ENCODE peak calls at places on chromosomes 5 and 9, in six cellular contexts. One of them, this sample, is unnamed.

GRCh38 chr5:132063090-132063911 is 2.8 kb downstream of the IL3 start:
- DNase-seq in naive B cell: peak
- DNase-seq in stimulated activated CD8-positive, alpha-beta memory T cell treated with anti-CD3 and anti-CD28 coated beads, Interleukin-15, amount 100 ng/mL, for 1 hour: peak
- DNase-seq in aorta: peak
- DNase-seq in hippocampal formation: peak
- DNase-seq in AG04449: no peak
- DNase-seq in this sample: peak

GRCh38 chr5:34586117-34586885 is 69.8 kb upstream of the RAI14 start:
- DNase-seq in naive B cell: no peak
- DNase-seq in stimulated activated CD8-positive, alpha-beta memory T cell treated with anti-CD3 and anti-CD28 coated beads, Interleukin-15, amount 100 ng/mL, for 1 hour: no peak
- DNase-seq in aorta: no peak
- DNase-seq in hippocampal formation: no peak
- DNase-seq in AG04449: peak
- DNase-seq in this sample: no peak

GRCh38 chr5:138240690-138241385 is 27.7 kb upstream of the CDC23 start:
- DNase-seq in naive B cell: no peak
- DNase-seq in stimulated activated CD8-positive, alpha-beta memory T cell treated with anti-CD3 and anti-CD28 coated beads, Interleukin-15, amount 100 ng/mL, for 1 hour: no peak
- DNase-seq in aorta: no peak
- DNase-seq in hippocampal formation: no peak
- DNase-seq in AG04449: no peak
- DNase-seq in this sample: no peak

GRCh38 chr9:127628644-127629467 is 16.8 kb downstream of the STXBP1 start:
- DNase-seq in naive B cell: no peak
- DNase-seq in stimulated activated CD8-positive, alpha-beta memory T cell treated with anti-CD3 and anti-CD28 coated beads, Interleukin-15, amount 100 ng/mL, for 1 hour: no peak
- DNase-seq in aorta: no peak
- DNase-seq in hippocampal formation: no peak
- DNase-seq in AG04449: no peak
- DNase-seq in this sample: no peak

GRCh38 chr5:159913048-159913447 is 3.2 kb upstream of the ADRA1B start:
- DNase-seq in naive B cell: no peak
- DNase-seq in stimulated activated CD8-positive, alpha-beta memory T cell treated with anti-CD3 and anti-CD28 coated beads, Interleukin-15, amount 100 ng/mL, for 1 hour: no peak
- DNase-seq in aorta: no peak
- DNase-seq in hippocampal formation: no peak
- DNase-seq in AG04449: no peak
- DNase-seq in this sample: peak

GRCh38 chr5:121296357-121296756 is 555.3 kb upstream of the FTMT start:
- DNase-seq in naive B cell: no peak
- DNase-seq in stimulated activated CD8-positive, alpha-beta memory T cell treated with anti-CD3 and anti-CD28 coated beads, Interleukin-15, amount 100 ng/mL, for 1 hour: no peak
- DNase-seq in aorta: no peak
- DNase-seq in hippocampal formation: no peak
- DNase-seq in AG04449: no peak
- DNase-seq in this sample: no peak

GRCh38 chr5:137837741-137838389 is 29.8 kb upstream of the MYOT start:
- DNase-seq in naive B cell: no peak
- DNase-seq in stimulated activated CD8-positive, alpha-beta memory T cell treated with anti-CD3 and anti-CD28 coated beads, Interleukin-15, amount 100 ng/mL, for 1 hour: no peak
- DNase-seq in aorta: no peak
- DNase-seq in hippocampal formation: no peak
- DNase-seq in AG04449: no peak
- DNase-seq in this sample: no peak

GRCh38 chr9:110179734-110180133 is 28.2 kb downstream of the C9orf152 start:
- DNase-seq in naive B cell: no peak
- DNase-seq in stimulated activated CD8-positive, alpha-beta memory T cell treated with anti-CD3 and anti-CD28 coated beads, Interleukin-15, amount 100 ng/mL, for 1 hour: no peak
- DNase-seq in aorta: no peak
- DNase-seq in hippocampal formation: no peak
- DNase-seq in AG04449: peak
- DNase-seq in this sample: no peak

GRCh38 chr5:133581918-133582317 is 30.4 kb downstream of the FSTL4 start:
- DNase-seq in naive B cell: no peak
- DNase-seq in stimulated activated CD8-positive, alpha-beta memory T cell treated with anti-CD3 and anti-CD28 coated beads, Interleukin-15, amount 100 ng/mL, for 1 hour: no peak
- DNase-seq in aorta: no peak
- DNase-seq in hippocampal formation: no peak
- DNase-seq in AG04449: no peak
- DNase-seq in this sample: no peak

GRCh38 chr5:134145779-134146581 is 30.8 kb downstream of the SKP1 start:
- DNase-seq in naive B cell: peak
- DNase-seq in stimulated activated CD8-positive, alpha-beta memory T cell treated with anti-CD3 and anti-CD28 coated beads, Interleukin-15, amount 100 ng/mL, for 1 hour: peak
- DNase-seq in aorta: peak
- DNase-seq in hippocampal formation: peak
- DNase-seq in AG04449: no peak
- DNase-seq in this sample: peak

GRCh38 chr9:137760426-137760825 is 117.2 kb upstream of the CACNA1B start:
- DNase-seq in naive B cell: no peak
- DNase-seq in stimulated activated CD8-positive, alpha-beta memory T cell treated with anti-CD3 and anti-CD28 coated beads, Interleukin-15, amount 100 ng/mL, for 1 hour: no peak
- DNase-seq in aorta: no peak
- DNase-seq in hippocampal formation: no peak
- DNase-seq in AG04449: no peak
- DNase-seq in this sample: no peak

GRCh38 chr9:104866186-104866585 is 61.8 kb downstream of the ABCA1 start:
- DNase-seq in naive B cell: no peak
- DNase-seq in stimulated activated CD8-positive, alpha-beta memory T cell treated with anti-CD3 and anti-CD28 coated beads, Interleukin-15, amount 100 ng/mL, for 1 hour: no peak
- DNase-seq in aorta: no peak
- DNase-seq in hippocampal formation: no peak
- DNase-seq in AG04449: no peak
- DNase-seq in this sample: no peak

GRCh38 chr9:121172726-121173487 is 28.8 kb downstream of the RAB14 start:
- DNase-seq in naive B cell: no peak
- DNase-seq in stimulated activated CD8-positive, alpha-beta memory T cell treated with anti-CD3 and anti-CD28 coated beads, Interleukin-15, amount 100 ng/mL, for 1 hour: no peak
- DNase-seq in aorta: no peak
- DNase-seq in hippocampal formation: no peak
- DNase-seq in AG04449: no peak
- DNase-seq in this sample: no peak

GRCh38 chr9:137630126-137630525 is 11.3 kb downstream of the EHMT1 start:
- DNase-seq in naive B cell: no peak
- DNase-seq in stimulated activated CD8-positive, alpha-beta memory T cell treated with anti-CD3 and anti-CD28 coated beads, Interleukin-15, amount 100 ng/mL, for 1 hour: no peak
- DNase-seq in aorta: peak
- DNase-seq in hippocampal formation: no peak
- DNase-seq in AG04449: no peak
- DNase-seq in this sample: no peak

GRCh38 chr9:86836797-86837196 is 110.5 kb downstream of the GAS1 start:
- DNase-seq in naive B cell: no peak
- DNase-seq in stimulated activated CD8-positive, alpha-beta memory T cell treated with anti-CD3 and anti-CD28 coated beads, Interleukin-15, amount 100 ng/mL, for 1 hour: no peak
- DNase-seq in aorta: no peak
- DNase-seq in hippocampal formation: no peak
- DNase-seq in AG04449: no peak
- DNase-seq in this sample: no peak

GRCh38 chr5:32707394-32707997 is 3.6 kb upstream of the NPR3 start:
- DNase-seq in naive B cell: no peak
- DNase-seq in stimulated activated CD8-positive, alpha-beta memory T cell treated with anti-CD3 and anti-CD28 coated beads, Interleukin-15, amount 100 ng/mL, for 1 hour: no peak
- DNase-seq in aorta: no peak
- DNase-seq in hippocampal formation: no peak
- DNase-seq in AG04449: no peak
- DNase-seq in this sample: peak

GRCh38 chr5:170436335-170436734 is 47.2 kb upstream of the KCNMB1 start:
- DNase-seq in naive B cell: no peak
- DNase-seq in stimulated activated CD8-positive, alpha-beta memory T cell treated with anti-CD3 and anti-CD28 coated beads, Interleukin-15, amount 100 ng/mL, for 1 hour: no peak
- DNase-seq in aorta: no peak
- DNase-seq in hippocampal formation: no peak
- DNase-seq in AG04449: no peak
- DNase-seq in this sample: no peak

GRCh38 chr5:82537646-82538306 is 259.6 kb upstream of the RPS23 start:
- DNase-seq in naive B cell: no peak
- DNase-seq in stimulated activated CD8-positive, alpha-beta memory T cell treated with anti-CD3 and anti-CD28 coated beads, Interleukin-15, amount 100 ng/mL, for 1 hour: no peak
- DNase-seq in aorta: no peak
- DNase-seq in hippocampal formation: no peak
- DNase-seq in AG04449: no peak
- DNase-seq in this sample: no peak

GRCh38 chr5:97229196-97229595 is 46.1 kb upstream of the RIOK2 start:
- DNase-seq in naive B cell: no peak
- DNase-seq in stimulated activated CD8-positive, alpha-beta memory T cell treated with anti-CD3 and anti-CD28 coated beads, Interleukin-15, amount 100 ng/mL, for 1 hour: no peak
- DNase-seq in aorta: no peak
- DNase-seq in hippocampal formation: no peak
- DNase-seq in AG04449: no peak
- DNase-seq in this sample: no peak

GRCh38 chr9:69671904-69672827 is at the start of gene APBA1:
- DNase-seq in naive B cell: peak
- DNase-seq in stimulated activated CD8-positive, alpha-beta memory T cell treated with anti-CD3 and anti-CD28 coated beads, Interleukin-15, amount 100 ng/mL, for 1 hour: peak
- DNase-seq in aorta: peak
- DNase-seq in hippocampal formation: peak
- DNase-seq in AG04449: no peak
- DNase-seq in this sample: peak

GRCh38 chr9:98031169-98031568 is 25.4 kb upstream of the NANS start:
- DNase-seq in naive B cell: no peak
- DNase-seq in stimulated activated CD8-positive, alpha-beta memory T cell treated with anti-CD3 and anti-CD28 coated beads, Interleukin-15, amount 100 ng/mL, for 1 hour: no peak
- DNase-seq in aorta: no peak
- DNase-seq in hippocampal formation: no peak
- DNase-seq in AG04449: no peak
- DNase-seq in this sample: no peak

GRCh38 chr9:19641046-19641445 is 147.8 kb downstream of the SLC24A2 start:
- DNase-seq in naive B cell: no peak
- DNase-seq in stimulated activated CD8-positive, alpha-beta memory T cell treated with anti-CD3 and anti-CD28 coated beads, Interleukin-15, amount 100 ng/mL, for 1 hour: no peak
- DNase-seq in aorta: no peak
- DNase-seq in hippocampal formation: peak
- DNase-seq in AG04449: no peak
- DNase-seq in this sample: no peak

GRCh38 chr5:67873935-67874334 is 341.6 kb upstream of the PIK3R1 start:
- DNase-seq in naive B cell: no peak
- DNase-seq in stimulated activated CD8-positive, alpha-beta memory T cell treated with anti-CD3 and anti-CD28 coated beads, Interleukin-15, amount 100 ng/mL, for 1 hour: no peak
- DNase-seq in aorta: no peak
- DNase-seq in hippocampal formation: no peak
- DNase-seq in AG04449: no peak
- DNase-seq in this sample: no peak

GRCh38 chr9:22084336-22085035 is 75.4 kb upstream of the CDKN2B start:
- DNase-seq in naive B cell: no peak
- DNase-seq in stimulated activated CD8-positive, alpha-beta memory T cell treated with anti-CD3 and anti-CD28 coated beads, Interleukin-15, amount 100 ng/mL, for 1 hour: no peak
- DNase-seq in aorta: no peak
- DNase-seq in hippocampal formation: no peak
- DNase-seq in AG04449: peak
- DNase-seq in this sample: peak

GRCh38 chr5:98458004-98458403 is 315.5 kb upstream of the RGMB start:
- DNase-seq in naive B cell: no peak
- DNase-seq in stimulated activated CD8-positive, alpha-beta memory T cell treated with anti-CD3 and anti-CD28 coated beads, Interleukin-15, amount 100 ng/mL, for 1 hour: no peak
- DNase-seq in aorta: no peak
- DNase-seq in hippocampal formation: no peak
- DNase-seq in AG04449: peak
- DNase-seq in this sample: no peak

GRCh38 chr5:10556331-10556807 is 7.5 kb upstream of the ANKRD33B start:
- DNase-seq in naive B cell: no peak
- DNase-seq in stimulated activated CD8-positive, alpha-beta memory T cell treated with anti-CD3 and anti-CD28 coated beads, Interleukin-15, amount 100 ng/mL, for 1 hour: no peak
- DNase-seq in aorta: no peak
- DNase-seq in hippocampal formation: no peak
- DNase-seq in AG04449: no peak
- DNase-seq in this sample: peak

GRCh38 chr5:132387649-132388117 is 18.2 kb downstream of the SLC22A5 start:
- DNase-seq in naive B cell: no peak
- DNase-seq in stimulated activated CD8-positive, alpha-beta memory T cell treated with anti-CD3 and anti-CD28 coated beads, Interleukin-15, amount 100 ng/mL, for 1 hour: no peak
- DNase-seq in aorta: peak
- DNase-seq in hippocampal formation: no peak
- DNase-seq in AG04449: peak
- DNase-seq in this sample: peak

GRCh38 chr9:136792321-136793062 is 1.3 kb downstream of the TMEM141 start:
- DNase-seq in naive B cell: no peak
- DNase-seq in stimulated activated CD8-positive, alpha-beta memory T cell treated with anti-CD3 and anti-CD28 coated beads, Interleukin-15, amount 100 ng/mL, for 1 hour: no peak
- DNase-seq in aorta: peak
- DNase-seq in hippocampal formation: no peak
- DNase-seq in AG04449: no peak
- DNase-seq in this sample: no peak

GRCh38 chr5:175082346-175082745 is 358.0 kb downstream of the MSX2 start:
- DNase-seq in naive B cell: no peak
- DNase-seq in stimulated activated CD8-positive, alpha-beta memory T cell treated with anti-CD3 and anti-CD28 coated beads, Interleukin-15, amount 100 ng/mL, for 1 hour: no peak
- DNase-seq in aorta: no peak
- DNase-seq in hippocampal formation: no peak
- DNase-seq in AG04449: no peak
- DNase-seq in this sample: no peak

GRCh38 chr9:11469745-11470144 is 856.9 kb upstream of the PTPRD start:
- DNase-seq in naive B cell: no peak
- DNase-seq in stimulated activated CD8-positive, alpha-beta memory T cell treated with anti-CD3 and anti-CD28 coated beads, Interleukin-15, amount 100 ng/mL, for 1 hour: no peak
- DNase-seq in aorta: no peak
- DNase-seq in hippocampal formation: no peak
- DNase-seq in AG04449: no peak
- DNase-seq in this sample: no peak

GRCh38 chr5:137896560-137896959 is 7.3 kb downstream of the PKD2L2 start:
- DNase-seq in naive B cell: no peak
- DNase-seq in stimulated activated CD8-positive, alpha-beta memory T cell treated with anti-CD3 and anti-CD28 coated beads, Interleukin-15, amount 100 ng/mL, for 1 hour: no peak
- DNase-seq in aorta: no peak
- DNase-seq in hippocampal formation: no peak
- DNase-seq in AG04449: no peak
- DNase-seq in this sample: no peak

GRCh38 chr9:136309101-136309801 is 5.4 kb upstream of the CCDC187 start:
- DNase-seq in naive B cell: peak
- DNase-seq in stimulated activated CD8-positive, alpha-beta memory T cell treated with anti-CD3 and anti-CD28 coated beads, Interleukin-15, amount 100 ng/mL, for 1 hour: no peak
- DNase-seq in aorta: no peak
- DNase-seq in hippocampal formation: no peak
- DNase-seq in AG04449: no peak
- DNase-seq in this sample: no peak

GRCh38 chr9:105219291-105219805 is 25.1 kb upstream of the SLC44A1 start:
- DNase-seq in naive B cell: no peak
- DNase-seq in stimulated activated CD8-positive, alpha-beta memory T cell treated with anti-CD3 and anti-CD28 coated beads, Interleukin-15, amount 100 ng/mL, for 1 hour: no peak
- DNase-seq in aorta: no peak
- DNase-seq in hippocampal formation: no peak
- DNase-seq in AG04449: no peak
- DNase-seq in this sample: no peak

GRCh38 chr9:129435996-129436676 is 184.8 kb downstream of the C9orf50 start:
- DNase-seq in naive B cell: no peak
- DNase-seq in stimulated activated CD8-positive, alpha-beta memory T cell treated with anti-CD3 and anti-CD28 coated beads, Interleukin-15, amount 100 ng/mL, for 1 hour: no peak
- DNase-seq in aorta: no peak
- DNase-seq in hippocampal formation: no peak
- DNase-seq in AG04449: no peak
- DNase-seq in this sample: no peak

GRCh38 chr5:34930870-34931269 is 1.5 kb downstream of the DNAJC21 start:
- DNase-seq in naive B cell: no peak
- DNase-seq in stimulated activated CD8-positive, alpha-beta memory T cell treated with anti-CD3 and anti-CD28 coated beads, Interleukin-15, amount 100 ng/mL, for 1 hour: no peak
- DNase-seq in aorta: no peak
- DNase-seq in hippocampal formation: no peak
- DNase-seq in AG04449: no peak
- DNase-seq in this sample: no peak

This sample was measured in SJSA1.